ENCODE peak calls at places on chromosomes 11 and 22, in four cellular contexts. O is activated CD8-positive, alpha-beta memory T cell treated with anti-CD3 and anti-CD28 coated beads for 4 hours; A is GM20000; G is stimulated activated CD8-positive, alpha-beta memory T cell treated with anti-CD3 and anti-CD28 coated beads, Interleukin-4, amount 100 ng/mL, for 4 hours. R is an unnamed sample.

GRCh38 chr11:109338131-109338530 is 83.9 kb upstream of the C11orf87 start:
- DNase-seq in G (no peak), O (no peak), A (no peak), R (no peak)

GRCh38 chr22:29951675-29952413 is 68.9 kb downstream of the MTMR3 start:
- DNase-seq in G (no peak), A (no peak), O (no peak), R (no peak)

GRCh38 chr22:43923631-43924548 is at the start of gene PNPLA3:
- DNase-seq in O (peak), A (peak), G (peak), R (no peak)

GRCh38 chr11:134753805-134754130 is 341.7 kb upstream of the B3GAT1 start:
- DNase-seq in A (no peak), O (no peak), G (no peak), R (no peak)

GRCh38 chr11:116072776-116073175 is 568.6 kb upstream of the CADM1 start:
- DNase-seq in G (no peak), O (no peak), A (no peak), R (no peak)

GRCh38 chr22:40035351-40035750 is 40.6 kb downstream of the FAM83F start:
- DNase-seq in G (no peak), O (no peak), A (no peak), R (no peak)

GRCh38 chr22:49770454-49771265 is 57.0 kb downstream of the BRD1 start:
- DNase-seq in G (no peak), A (no peak), O (no peak), R (no peak)

GRCh38 chr11:35330924-35331323 is 88.4 kb downstream of the SLC1A2 start:
- DNase-seq in O (no peak), G (peak), A (peak), R (no peak)

GRCh38 chr11:133905677-133906156 is 51.1 kb downstream of the IGSF9B start:
- DNase-seq in G (no peak), A (no peak), O (no peak), R (no peak)

GRCh38 chr11:27471067-27471587 is 1.5 kb downstream of the LGR4 start:
- DNase-seq in O (no peak), G (no peak), A (peak), R (no peak)

GRCh38 chr22:29756341-29756740 is 10.5 kb downstream of the ZMAT5 start:
- DNase-seq in O (no peak), A (no peak), G (no peak), R (no peak)

GRCh38 chr11:133531971-133532651 is at the start of gene OPCML:
- DNase-seq in G (no peak), O (no peak), A (no peak), R (no peak)

R was measured in esophagus squamous epithelium.